ENCODE peak calls at places on chromosomes 16 and 17, in nine cellular contexts. E is AG04450, W is esophagus muscularis mucosa, A is endodermal cell, H is tibial artery, K is heart left ventricle, J is iPS DF 6.9, U is lung, Z is PC-3. V is an unnamed sample.

GRCh38 chr17:7307686-7308624 is 527 bp downstream of the EIF5A start:
- DNase-seq in Z (peak; percentile 35), J (no peak), E (no peak), K (peak; percentile 82), H (no peak), W (no peak), U (peak; percentile 53), A (peak; percentile 78), V (peak; percentile 64)

GRCh38 chr16:31253642-31254045 is 6.1 kb upstream of the ITGAM start:
- DNase-seq in K (no peak), A (no peak), J (no peak), E (no peak), U (peak; percentile 66), W (no peak), Z (no peak), H (peak; percentile 45), V (no peak)

GRCh38 chr16:86946396-86946795 is 368.0 kb downstream of the FOXL1 start:
- DNase-seq in K (no peak), Z (peak; percentile 43), A (peak; percentile 71), E (no peak), U (no peak), W (no peak), J (no peak), H (no peak), V (no peak)

GRCh38 chr17:75661531-75661930 is 5.4 kb downstream of the RECQL5 start:
- DNase-seq in K (no peak), A (no peak), J (no peak), Z (no peak), U (no peak), H (no peak), W (no peak), E (no peak), V (no peak)

GRCh38 chr16:9797306-9797705 is 384.9 kb downstream of the GRIN2A start:
- DNase-seq in J (no peak), U (no peak), K (no peak), Z (peak; percentile 74), E (no peak), H (no peak), W (no peak), A (no peak), V (peak; percentile 21)

GRCh38 chr17:10177131-10177920 is 21.1 kb downstream of the GAS7 start:
- DNase-seq in K (no peak), A (peak; percentile 78), W (no peak), J (no peak), H (no peak), E (no peak), U (no peak), Z (no peak), V (no peak)

GRCh38 chr16:11570796-11571195 is 15.9 kb downstream of the LITAF start:
- DNase-seq in J (no peak), W (no peak), E (no peak), U (no peak), A (no peak), Z (no peak), K (no peak), H (no peak), V (no peak)

GRCh38 chr16:79601092-79601977 is 798 bp upstream of the MAF start:
- DNase-seq in K (peak; percentile 79), Z (no peak), U (peak; percentile 57), W (no peak), J (no peak), H (peak; percentile 58), E (no peak), A (peak; percentile 80), V (peak; percentile 55)

GRCh38 chr17:79789943-79790804 is 6.7 kb downstream of the CBX8 start:
- DNase-seq in E (no peak), J (no peak), A (peak; percentile 91), K (peak; percentile 82), Z (peak; percentile 65), H (no peak), W (no peak), U (no peak), V (no peak)

GRCh38 chr16:11665071-11665491 is 3.2 kb upstream of the SNN start:
- DNase-seq in A (peak; percentile 68), U (no peak), H (no peak), Z (no peak), J (no peak), E (no peak), W (no peak), K (peak; percentile 56), V (no peak)

GRCh38 chr16:28105954-28106353 is 42.4 kb upstream of the GSG1L start:
- DNase-seq in J (no peak), U (no peak), K (no peak), E (no peak), A (peak; percentile 17), W (no peak), Z (no peak), H (no peak), V (no peak)

GRCh38 chr17:67139784-67140665 is 95.7 kb downstream of the CACNG1 start:
- DNase-seq in W (no peak), A (peak; percentile 81), U (no peak), Z (peak; percentile 79), J (no peak), H (no peak), K (no peak), E (no peak), V (no peak)

GRCh38 chr17:27241346-27241946 is 52.5 kb upstream of the WSB1 start:
- DNase-seq in U (peak; percentile 67), A (peak; percentile 70), K (no peak), J (no peak), Z (peak; percentile 95), E (no peak), H (no peak), W (peak; percentile 91), V (no peak)

GRCh38 chr16:67148221-67148620 is 2.6 kb downstream of the B3GNT9 start:
- DNase-seq in W (no peak), E (no peak), J (no peak), K (no peak), Z (no peak), U (no peak), H (no peak), A (no peak), V (no peak)

GRCh38 chr16:71297252-71297651 is 8.1 kb upstream of the CMTR2 start:
- DNase-seq in A (no peak), J (no peak), U (no peak), Z (no peak), K (no peak), H (no peak), E (no peak), W (no peak), V (no peak)

GRCh38 chr16:89476379-89476778 is 14.0 kb downstream of the ANKRD11 start:
- DNase-seq in J (no peak), W (no peak), U (no peak), E (no peak), Z (peak; percentile 71), K (no peak), H (no peak), A (no peak), V (no peak)
- H3K4me3 ChIP-seq in J (no peak overlapping the region), W (no peak overlapping the region), U (no peak overlapping the region), E (no peak overlapping the region), Z (no peak overlapping the region), K (no peak overlapping the region), H (no peak overlapping the region), A (no peak overlapping the region), V (no peak overlapping the region)

GRCh38 chr17:45019177-45019711 is 32.2 kb downstream of the DCAKD start:
- DNase-seq in Z (peak; percentile 75), U (no peak), H (no peak), K (peak; percentile 79), A (peak; percentile 74), E (no peak), J (no peak), W (no peak), V (peak; percentile 16)

GRCh38 chr17:45018514-45019176 is 32.8 kb downstream of the DCAKD start:
- DNase-seq in Z (peak; percentile 28), U (no peak), J (no peak), H (no peak), A (peak; percentile 83), K (no peak), E (no peak), W (no peak), V (peak; percentile 41)

GRCh38 chr17:45016237-45016636 is 35.2 kb downstream of the DCAKD start:
- DNase-seq in J (no peak), W (no peak), U (no peak), A (no peak), Z (no peak), H (no peak), K (no peak), E (no peak), V (no peak)

GRCh38 chr17:45013021-45013997 is 38.1 kb downstream of the DCAKD start:
- DNase-seq in H (no peak), A (peak; percentile 78), K (no peak), Z (no peak), U (no peak), E (no peak), W (no peak), J (no peak), V (peak; percentile 23)

DNA sequence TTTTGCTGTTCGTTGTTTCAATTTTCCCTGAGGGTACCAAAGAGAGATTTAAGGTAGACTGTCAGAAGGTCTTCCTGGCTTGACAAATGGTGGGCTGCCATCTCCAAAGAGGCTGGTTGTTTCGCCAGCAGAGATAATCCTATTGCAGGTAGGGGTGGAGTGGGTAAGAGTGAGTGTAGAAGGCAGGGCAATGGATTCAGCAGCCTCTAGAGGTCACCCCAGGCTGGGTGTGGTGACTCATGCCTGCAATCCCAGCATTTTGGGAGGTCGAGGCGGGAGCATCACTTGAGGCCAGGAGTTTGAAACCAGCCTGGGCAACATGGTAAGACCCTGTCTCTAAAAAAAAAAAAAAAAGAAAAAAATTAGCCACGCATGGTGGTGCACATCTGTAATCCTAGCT is 34.6 kb downstream of the DCAKD start:
- DNase-seq in J (no peak), E (no peak), K (no peak), U (no peak), H (no peak), W (no peak), Z (peak; percentile 33), A (peak; percentile 89), V (no peak)
- H3K27ac ChIP-seq in J (no peak overlapping the region), E (no peak overlapping the region), K (no peak overlapping the region), U (no peak overlapping the region), H (no peak overlapping the region), W (no peak overlapping the region), Z (no peak overlapping the region), A (no peak overlapping the region), V (no peak overlapping the region)

DNA sequence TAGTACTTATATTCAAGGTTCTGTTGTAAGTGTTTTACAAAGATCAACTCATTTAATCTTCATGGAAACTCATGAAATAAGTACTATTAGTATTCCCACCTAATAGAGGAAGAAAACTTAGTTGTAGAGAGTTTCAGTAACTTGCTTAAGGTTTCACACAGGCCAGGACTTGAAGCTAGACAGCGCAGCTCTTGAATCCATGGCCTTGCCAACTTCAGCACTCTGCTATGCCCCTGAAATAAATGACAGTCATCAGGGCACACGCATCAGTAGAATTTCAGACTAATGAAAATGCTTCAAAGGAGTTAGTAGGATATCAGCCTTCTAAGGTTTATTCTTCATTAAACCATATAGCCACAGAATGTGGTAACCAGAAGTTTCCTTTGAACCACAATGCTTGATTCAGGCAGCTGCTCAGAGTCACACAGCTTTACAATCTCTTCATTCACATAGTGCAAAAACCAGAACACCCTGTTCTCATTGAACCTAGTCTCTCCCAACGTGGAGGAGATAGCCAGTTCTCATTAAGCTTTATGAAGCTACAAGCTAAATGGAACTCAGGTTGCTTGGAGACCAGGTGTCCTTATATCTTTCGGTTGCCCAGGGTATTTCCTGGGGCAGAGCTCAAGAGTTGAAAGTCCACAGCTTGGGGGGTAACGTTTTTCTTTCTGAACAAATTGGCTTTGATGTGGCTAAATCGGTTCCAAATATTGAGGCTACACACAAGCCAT is 39.7 kb downstream of the KCNJ2 start:
- DNase-seq in E (no peak), H (no peak), W (no peak), U (no peak), K (no peak), J (no peak), Z (no peak), A (no peak), V (no peak)
- H3K9me3 ChIP-seq in E (no peaks in the 10 kb centered on the region), H (no peaks in the 10 kb centered on the region), W (no peaks in the 10 kb centered on the region), U (peaks cover 6% of the 10 kb centered on the region), K (no peaks in the 10 kb centered on the region), J (no peaks in the 10 kb centered on the region), Z (no peaks in the 10 kb centered on the region), A (peaks cover 7% of the 10 kb centered on the region), V (peaks cover 4% of the 10 kb centered on the region)

GRCh38 chr17:58325976-58326468 is 2.6 kb downstream of the TSPOAP1 start:
- DNase-seq in U (no peak), K (peak; percentile 42), A (peak; percentile 72), Z (no peak), W (no peak), H (no peak), J (no peak), E (no peak), V (no peak)
- H3K4me3 ChIP-seq in U (no peak overlapping the region), K (no peak overlapping the region), A (no peak overlapping the region), Z (no peak overlapping the region), W (no peak overlapping the region), H (no peak overlapping the region), J (no peak overlapping the region), E (no peak overlapping the region), V (no peak overlapping the region)